ENCODE peak calls at places on chromosomes 1 and 21, in four cellular contexts. G is WTC11, W is HepG2, D is K562. A is an unnamed sample.

GRCh38 chr1:93694039-93694438 is 12.4 kb upstream of the BCAR3 start:
- DNase-seq in G (no peak), W (no peak), D (no peak), A (no peak)

GRCh38 chr1:208241541-208241940 is 2.6 kb downstream of the PLXNA2 start:
- DNase-seq in G (no peak), W (no peak), D (no peak), A (no peak)

GRCh38 chr1:27341525-27342252 is at the start of gene SYTL1:
- DNase-seq in G (peak), W (peak), D (peak), A (peak)

GRCh38 chr1:215082532-215083407 is at the start of gene KCNK2:
- DNase-seq in G (peak), W (no peak), D (no peak), A (peak)

GRCh38 chr1:233079586-233079985 is 129.2 kb downstream of the NTPCR start:
- DNase-seq in G (no peak), W (no peak), D (no peak), A (no peak)

GRCh38 chr1:191358724-191359123 is 799.5 kb upstream of the RGS18 start:
- DNase-seq in G (no peak), W (no peak), D (no peak), A (no peak)

GRCh38 chr1:206955476-206956312 is 9.4 kb upstream of the PIGR start:
- DNase-seq in G (no peak), W (peak), D (peak), A (no peak)

GRCh38 chr1:213032651-213033050 is 17.0 kb upstream of the ANGEL2 start:
- DNase-seq in G (no peak), W (no peak), D (no peak), A (no peak)

GRCh38 chr21:42101246-42101645 is 30.1 kb downstream of the UMODL1 start:
- DNase-seq in G (no peak), W (no peak), D (no peak), A (no peak)

GRCh38 chr1:24216730-24217129 is 29.6 kb upstream of the IFNLR1 start:
- DNase-seq in G (no peak), W (no peak), D (no peak), A (no peak)

GRCh38 chr1:151485685-151486255 is 25.4 kb upstream of the CGN start:
- DNase-seq in G (peak), W (peak), D (no peak), A (no peak)

GRCh38 chr21:35475768-35476167 is 426.7 kb upstream of the RUNX1 start:
- DNase-seq in G (no peak), W (no peak), D (peak), A (no peak)

GRCh38 chr1:101293461-101294045 is 56.7 kb downstream of the S1PR1 start:
- DNase-seq in G (no peak), W (no peak), D (no peak), A (no peak)

GRCh38 chr1:168960114-168960513 is 146.4 kb upstream of the ATP1B1 start:
- DNase-seq in G (no peak), W (no peak), D (no peak), A (no peak)

DNA sequence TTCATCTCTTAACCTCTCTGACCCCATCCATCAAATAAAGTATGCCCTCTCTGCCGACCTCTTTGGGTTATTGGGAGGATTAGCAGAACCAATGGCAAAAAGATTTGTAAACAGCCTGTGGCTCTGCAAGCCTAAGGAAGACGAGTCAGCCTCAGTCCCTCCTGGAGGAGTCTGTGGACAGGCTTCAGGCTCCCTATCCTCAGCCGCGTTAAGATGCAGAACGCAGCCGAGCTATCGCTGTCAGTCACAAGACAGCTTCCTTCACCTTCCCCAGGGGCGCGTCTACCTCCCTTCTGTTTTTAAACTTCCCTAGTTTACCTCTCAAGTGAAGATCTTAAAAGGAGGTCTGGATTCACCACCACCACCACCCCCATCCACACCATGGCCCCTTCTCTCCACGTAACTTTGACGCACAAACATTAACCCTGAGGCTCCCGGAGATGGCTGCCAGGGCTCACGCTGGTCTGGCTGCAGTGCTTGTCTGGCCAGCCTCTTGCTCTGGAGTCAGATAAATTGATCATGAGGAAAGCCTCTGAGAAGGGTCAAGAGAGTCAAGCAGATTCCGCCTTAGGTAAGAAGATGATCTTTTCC is 767 bp downstream of the CAMK1G start:
- DNase-seq in G (no peak), W (no peak), D (no peak), A (no peak)
- TF ChIP-seq ELF4 in G (no peak), W (no peak), D (no peak), A (no peak)

GRCh38 chr1:98761238-98761637 is 99.7 kb downstream of the SNX7 start:
- DNase-seq in G (peak), W (peak), D (no peak), A (peak)
- TF ChIP-seq ELF4 in G (no peak), W (no peak), D (no peak), A (no peak)

GRCh38 chr1:210792250-210792649 is 341.7 kb downstream of the KCNH1 start:
- DNase-seq in G (no peak), W (no peak), D (no peak), A (no peak)
- TF ChIP-seq ELF4 in G (no peak), W (no peak), D (no peak), A (no peak)

DNA sequence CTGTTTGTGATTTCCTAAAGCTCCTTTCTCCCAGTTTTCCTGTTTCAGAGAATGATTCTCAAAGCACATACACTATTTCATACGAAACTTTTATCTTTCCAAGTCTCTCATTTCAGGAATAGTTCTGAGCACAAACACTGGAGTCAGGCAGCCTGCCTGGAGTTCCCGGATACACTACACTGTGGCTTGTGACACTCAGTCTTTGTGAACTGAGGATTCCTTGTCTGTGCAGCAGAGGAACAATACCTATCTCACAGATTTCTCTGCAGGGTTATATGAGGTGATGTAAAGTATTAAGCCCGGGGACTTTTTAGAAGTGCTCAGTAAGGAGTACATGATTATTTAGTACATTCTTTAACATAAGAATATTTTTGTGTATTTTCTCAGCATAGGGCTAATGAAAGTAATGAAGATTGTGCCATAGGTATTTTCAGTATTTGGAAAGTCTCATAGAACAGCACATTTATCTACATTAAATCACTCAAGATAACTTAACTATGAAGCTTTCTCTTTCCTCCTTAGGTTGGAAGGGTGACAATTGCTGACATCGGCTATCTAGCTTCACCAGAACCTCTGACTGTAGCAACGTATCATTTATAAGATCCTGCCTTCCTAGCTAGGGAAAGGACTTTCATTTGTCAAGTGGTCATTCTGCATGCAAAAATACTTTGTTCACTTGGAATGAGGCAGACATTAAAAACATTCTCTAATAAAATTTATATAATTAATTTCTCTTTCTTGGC is 12.9 kb downstream of the GBP2 start:
- DNase-seq in G (no peak), W (no peak), D (no peak), A (no peak)
- TF ChIP-seq ELF4 in G (no peak), W (no peak), D (no peak), A (no peak)

DNA sequence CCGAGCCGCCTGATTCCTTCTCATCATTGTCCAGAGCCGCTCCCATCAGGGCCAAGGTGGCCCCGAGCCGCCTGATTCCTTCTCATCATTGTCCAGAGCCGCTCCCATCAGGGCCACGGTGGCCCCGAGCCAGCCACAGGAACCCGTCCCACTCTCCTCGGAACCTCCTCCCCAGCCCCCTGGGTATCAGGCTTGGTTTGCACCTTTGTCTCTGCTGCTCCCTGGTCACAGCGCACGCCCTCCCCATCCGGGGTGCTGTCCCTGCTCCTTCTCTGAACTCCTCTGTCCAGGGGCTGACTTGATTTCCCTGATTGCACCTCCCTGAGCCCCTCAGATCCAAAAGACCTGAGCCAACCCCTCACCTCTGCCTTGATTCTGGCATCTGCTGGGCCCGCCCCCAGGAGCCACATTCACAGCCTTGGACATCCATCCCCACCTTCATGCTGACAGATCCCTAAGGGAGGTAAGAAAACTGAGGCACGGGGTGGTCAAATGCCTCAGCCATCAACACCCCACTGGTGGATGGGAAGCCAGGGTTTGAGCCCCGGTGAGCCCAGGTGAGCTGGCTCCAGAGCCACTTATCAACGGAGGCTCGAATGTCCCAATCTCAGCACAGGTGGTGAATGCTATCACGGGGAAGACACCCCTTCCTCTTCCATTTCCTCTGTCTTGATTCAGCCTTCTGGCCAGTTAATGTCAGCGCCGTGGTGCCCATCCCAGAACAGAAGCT is 25.6 kb upstream of the COL18A1 start:
- DNase-seq in G (peak), W (no peak), D (no peak), A (no peak)
- TF ChIP-seq ELF4 in G (no peak), W (no peak), D (no peak), A (no peak)

GRCh38 chr1:60132108-60132507 is 58.5 kb upstream of the C1orf87 start:
- DNase-seq in G (no peak), W (no peak), D (no peak), A (no peak)
- TF ChIP-seq ELF4 in G (no peak), W (no peak), D (no peak), A (no peak)

GRCh38 chr21:38472709-38473108 is 25.6 kb downstream of the ERG start:
- DNase-seq in G (peak), W (no peak), D (no peak), A (no peak)

GRCh38 chr21:38476385-38476784 is 21.9 kb downstream of the ERG start:
- DNase-seq in G (no peak), W (no peak), D (peak), A (no peak)

GRCh38 chr21:38474796-38475195 is 23.5 kb downstream of the ERG start:
- DNase-seq in G (no peak), W (no peak), D (no peak), A (no peak)

GRCh38 chr21:38475519-38475918 is 22.8 kb downstream of the ERG start:
- DNase-seq in G (peak), W (no peak), D (no peak), A (no peak)

DNA sequence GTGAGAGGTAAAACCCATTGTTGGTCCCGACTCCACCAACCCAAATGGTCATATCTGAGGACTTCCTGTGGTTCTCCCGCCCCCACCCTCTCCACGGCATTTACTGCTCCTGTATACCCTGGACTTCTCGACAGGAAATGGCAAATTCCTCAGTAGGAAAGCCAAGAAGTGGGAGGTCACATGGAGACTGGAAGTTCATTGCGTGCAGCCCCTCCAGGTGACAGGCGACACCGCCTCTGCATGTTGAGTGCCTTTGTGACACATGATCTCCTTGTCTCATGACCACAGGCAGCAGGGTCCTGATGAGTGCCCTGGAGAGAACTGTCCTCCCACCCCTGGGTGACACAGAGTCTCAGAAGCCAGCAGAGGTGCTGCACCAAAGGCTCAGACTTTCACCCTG is 24.2 kb downstream of the ERG start:
- DNase-seq in G (no peak), W (no peak), D (no peak), A (no peak)
- TF ChIP-seq ELF4 in G (no peak), W (no peak), D (no peak), A (no peak)

DNA sequence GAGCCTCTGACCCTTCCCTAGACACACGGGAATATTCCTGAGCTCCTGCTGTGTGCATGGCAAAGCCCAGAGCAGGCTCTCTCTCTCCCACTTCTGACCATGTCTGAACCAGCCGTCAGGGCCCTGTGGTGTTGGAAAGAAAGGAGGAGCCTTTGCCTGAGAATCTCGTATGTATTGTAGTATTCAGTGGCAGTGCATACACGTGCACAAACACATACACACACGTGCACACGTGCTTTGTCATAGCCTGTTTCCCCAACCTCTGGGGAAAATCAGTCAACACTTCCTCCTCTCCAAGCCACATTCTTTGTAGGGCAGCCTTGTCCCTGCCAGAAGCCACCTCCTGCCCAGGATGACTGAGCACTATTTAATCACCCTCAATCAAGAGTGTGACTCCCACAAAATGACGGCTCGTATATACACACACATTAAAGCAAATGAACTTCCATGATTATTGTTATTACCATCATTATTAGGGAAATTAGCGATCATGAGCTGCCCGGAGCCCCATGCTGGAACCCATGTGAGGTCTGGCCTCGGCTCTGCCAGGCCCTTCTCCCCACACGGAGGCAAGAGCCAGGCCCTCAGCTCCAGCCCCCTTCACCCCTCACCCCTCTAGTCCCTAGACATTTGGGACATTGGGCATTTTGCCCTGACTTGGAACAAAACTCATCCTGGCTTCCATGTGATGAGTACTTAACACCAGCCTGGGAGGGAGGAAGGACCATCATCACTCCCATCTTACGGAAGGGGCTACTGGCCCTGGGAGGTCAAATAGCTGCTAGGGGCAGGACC is 331.9 kb downstream of the NPHP4 start:
- DNase-seq in G (no peak), W (no peak), D (no peak), A (no peak)
- TF ChIP-seq ELF4 in G (no peak), W (no peak), D (no peak), A (no peak)